ENCODE peak calls at places on chromosomes 13 and 19, in nine cellular contexts. One of them, this sample, is unnamed.

GRCh38 chr13:48038763-48039162 is 1.2 kb downstream of the NUDT15 start:
- DNase-seq in ovary: no peak
- DNase-seq in A549: no peak
- DNase-seq in uterus: no peak
- DNase-seq in adrenal gland: no peak
- DNase-seq in tibial nerve: no peak
- DNase-seq in stomach: no peak
- DNase-seq in breast epithelium: no peak
- DNase-seq in lower leg skin: no peak
- DNase-seq in this sample: no peak

GRCh38 chr19:17676295-17676694 is 11.9 kb downstream of the UNC13A start:
- DNase-seq in ovary: no peak
- DNase-seq in A549: no peak
- DNase-seq in uterus: no peak
- DNase-seq in adrenal gland: no peak
- DNase-seq in tibial nerve: no peak
- DNase-seq in stomach: no peak
- DNase-seq in breast epithelium: no peak
- DNase-seq in lower leg skin: no peak
- DNase-seq in this sample: no peak

GRCh38 chr19:17866312-17867012 is 5.3 kb upstream of the SLC5A5 start:
- DNase-seq in ovary: no peak
- DNase-seq in A549: no peak
- DNase-seq in uterus: no peak
- DNase-seq in adrenal gland: no peak
- DNase-seq in tibial nerve: no peak
- DNase-seq in stomach: no peak
- DNase-seq in breast epithelium: no peak
- DNase-seq in lower leg skin: no peak
- DNase-seq in this sample: no peak

GRCh38 chr19:10262771-10263170 is 8.1 kb upstream of the ICAM1 start:
- DNase-seq in ovary: no peak
- DNase-seq in A549: no peak
- DNase-seq in uterus: no peak
- DNase-seq in adrenal gland: no peak
- DNase-seq in tibial nerve: no peak
- DNase-seq in stomach: no peak
- DNase-seq in breast epithelium: no peak
- DNase-seq in lower leg skin: no peak
- DNase-seq in this sample: no peak

GRCh38 chr13:100520936-100521765 is 67.4 kb downstream of the GGACT start:
- DNase-seq in ovary: no peak
- DNase-seq in A549: no peak
- DNase-seq in uterus: no peak
- DNase-seq in adrenal gland: no peak
- DNase-seq in tibial nerve: no peak
- DNase-seq in stomach: no peak
- DNase-seq in breast epithelium: no peak
- DNase-seq in lower leg skin: no peak
- DNase-seq in this sample: no peak

GRCh38 chr13:52450012-52450792 is at the start of gene VPS36:
- DNase-seq in ovary: peak
- DNase-seq in A549: peak
- DNase-seq in uterus: peak
- DNase-seq in adrenal gland: peak
- DNase-seq in tibial nerve: peak
- DNase-seq in stomach: peak
- DNase-seq in breast epithelium: peak
- DNase-seq in lower leg skin: peak
- DNase-seq in this sample: peak

GRCh38 chr19:13044160-13044853 is 49.0 kb downstream of the NFIX start:
- DNase-seq in ovary: no peak
- DNase-seq in A549: no peak
- DNase-seq in uterus: no peak
- DNase-seq in adrenal gland: no peak
- DNase-seq in tibial nerve: no peak
- DNase-seq in stomach: no peak
- DNase-seq in breast epithelium: no peak
- DNase-seq in lower leg skin: no peak
- DNase-seq in this sample: no peak

GRCh38 chr13:36029171-36029570 is 102.0 kb downstream of the DCLK1 start:
- DNase-seq in ovary: no peak
- DNase-seq in A549: no peak
- DNase-seq in uterus: no peak
- DNase-seq in adrenal gland: no peak
- DNase-seq in tibial nerve: no peak
- DNase-seq in stomach: no peak
- DNase-seq in breast epithelium: no peak
- DNase-seq in lower leg skin: no peak
- DNase-seq in this sample: no peak

GRCh38 chr19:39409886-39410619 is 2.4 kb upstream of the PLEKHG2 start:
- DNase-seq in ovary: peak
- DNase-seq in A549: peak
- DNase-seq in uterus: peak
- DNase-seq in adrenal gland: peak
- DNase-seq in tibial nerve: peak
- DNase-seq in stomach: peak
- DNase-seq in breast epithelium: peak
- DNase-seq in lower leg skin: peak
- DNase-seq in this sample: peak

GRCh38 chr19:39410620-39411005 is 1.9 kb upstream of the PLEKHG2 start:
- DNase-seq in ovary: no peak
- DNase-seq in A549: peak
- DNase-seq in uterus: peak
- DNase-seq in adrenal gland: no peak
- DNase-seq in tibial nerve: no peak
- DNase-seq in stomach: no peak
- DNase-seq in breast epithelium: no peak
- DNase-seq in lower leg skin: no peak
- DNase-seq in this sample: no peak

GRCh38 chr19:39412100-39412866 is at the start of gene PLEKHG2:
- DNase-seq in ovary: peak
- DNase-seq in A549: peak
- DNase-seq in uterus: peak
- DNase-seq in adrenal gland: peak
- DNase-seq in tibial nerve: peak
- DNase-seq in stomach: peak
- DNase-seq in breast epithelium: peak
- DNase-seq in lower leg skin: peak
- DNase-seq in this sample: peak

GRCh38 chr19:39411832-39412099 is 703 bp upstream of the PLEKHG2 start:
- DNase-seq in ovary: peak
- DNase-seq in A549: peak
- DNase-seq in uterus: peak
- DNase-seq in adrenal gland: peak
- DNase-seq in tibial nerve: peak
- DNase-seq in stomach: peak
- DNase-seq in breast epithelium: peak
- DNase-seq in lower leg skin: peak
- DNase-seq in this sample: peak

GRCh38 chr19:39411006-39411831 is 1.2 kb upstream of the PLEKHG2 start:
- DNase-seq in ovary: no peak
- DNase-seq in A549: peak
- DNase-seq in uterus: peak
- DNase-seq in adrenal gland: peak
- DNase-seq in tibial nerve: peak
- DNase-seq in stomach: peak
- DNase-seq in breast epithelium: peak
- DNase-seq in lower leg skin: peak
- DNase-seq in this sample: peak
- TF ChIP-seq POLR2A in ovary: peak
- TF ChIP-seq POLR2A in A549: peak
- TF ChIP-seq POLR2A in uterus: peak
- TF ChIP-seq POLR2A in adrenal gland: peak
- TF ChIP-seq POLR2A in tibial nerve: no peak
- TF ChIP-seq POLR2A in stomach: peak
- TF ChIP-seq POLR2A in breast epithelium: peak
- TF ChIP-seq POLR2A in lower leg skin: no peak
- TF ChIP-seq POLR2A in this sample: no peak

DNA sequence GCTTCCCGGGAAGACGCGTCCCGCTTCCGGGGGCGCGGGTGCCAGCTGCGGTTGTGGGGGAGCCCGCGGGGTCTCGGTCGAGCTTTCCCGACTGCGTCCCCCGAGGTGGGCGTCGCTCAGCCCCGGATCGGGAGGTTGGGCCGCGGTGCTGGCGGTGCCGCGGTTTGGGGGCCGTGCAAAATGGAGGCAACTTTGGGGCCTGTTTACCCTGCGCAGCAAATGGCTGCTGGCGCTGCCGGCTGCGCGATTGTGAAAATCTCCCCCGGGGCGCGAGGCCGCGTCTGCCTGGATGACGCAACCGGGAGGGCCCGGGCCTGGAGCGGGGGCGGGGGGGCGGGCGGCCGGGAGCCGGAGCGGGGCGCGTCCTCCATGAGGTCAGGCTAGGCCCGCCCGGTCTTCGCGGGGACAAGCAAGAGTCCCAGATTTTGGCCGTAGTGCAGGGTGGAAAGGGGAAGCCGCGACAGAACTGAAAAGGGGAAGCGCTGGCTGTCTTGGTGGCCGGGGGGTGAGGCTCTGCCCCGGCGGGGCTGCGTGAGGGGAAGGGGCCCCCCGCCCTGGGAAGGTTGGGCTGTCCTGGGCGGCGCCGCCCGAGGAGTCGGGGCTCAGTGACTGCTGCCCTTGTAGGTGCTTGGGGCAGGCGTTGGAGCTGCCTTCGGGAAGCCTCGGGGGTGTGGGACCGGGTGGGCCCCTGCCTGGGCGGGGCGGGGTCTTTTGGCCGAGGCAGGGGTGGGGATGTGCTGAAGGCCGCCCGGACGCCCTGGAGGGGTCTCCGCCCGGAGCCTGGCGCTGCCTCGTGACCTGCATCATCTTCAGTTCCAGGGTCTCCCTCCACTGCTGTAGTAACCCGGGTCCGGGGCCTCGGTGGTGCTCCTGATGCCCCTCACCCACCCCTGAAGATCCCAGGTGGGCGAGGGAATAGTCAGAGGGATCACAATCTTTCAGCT is 11.1 kb downstream of the PEAK3 start:
- DNase-seq in ovary: peak
- DNase-seq in A549: peak
- DNase-seq in uterus: peak
- DNase-seq in adrenal gland: peak
- DNase-seq in tibial nerve: peak
- DNase-seq in stomach: peak
- DNase-seq in breast epithelium: peak
- DNase-seq in lower leg skin: peak
- DNase-seq in this sample: peak
- TF ChIP-seq POLR2A in ovary: peak
- TF ChIP-seq POLR2A in A549: no peak
- TF ChIP-seq POLR2A in uterus: peak
- TF ChIP-seq POLR2A in adrenal gland: peak
- TF ChIP-seq POLR2A in tibial nerve: peak
- TF ChIP-seq POLR2A in stomach: no peak
- TF ChIP-seq POLR2A in breast epithelium: no peak
- TF ChIP-seq POLR2A in lower leg skin: no peak
- TF ChIP-seq POLR2A in this sample: peak

GRCh38 chr13:27261376-27261775 is 9.3 kb upstream of the RASL11A start:
- DNase-seq in ovary: no peak
- DNase-seq in A549: no peak
- DNase-seq in uterus: no peak
- DNase-seq in adrenal gland: no peak
- DNase-seq in tibial nerve: no peak
- DNase-seq in stomach: no peak
- DNase-seq in breast epithelium: no peak
- DNase-seq in lower leg skin: no peak
- DNase-seq in this sample: no peak

GRCh38 chr13:27257648-27258253 is 6.4 kb downstream of the RPL21 start:
- DNase-seq in ovary: no peak
- DNase-seq in A549: no peak
- DNase-seq in uterus: no peak
- DNase-seq in adrenal gland: no peak
- DNase-seq in tibial nerve: no peak
- DNase-seq in stomach: no peak
- DNase-seq in breast epithelium: no peak
- DNase-seq in lower leg skin: no peak
- DNase-seq in this sample: no peak

GRCh38 chr13:27257233-27257568 is 5.8 kb downstream of the RPL21 start:
- DNase-seq in ovary: no peak
- DNase-seq in A549: no peak
- DNase-seq in uterus: no peak
- DNase-seq in adrenal gland: no peak
- DNase-seq in tibial nerve: no peak
- DNase-seq in stomach: no peak
- DNase-seq in breast epithelium: no peak
- DNase-seq in lower leg skin: no peak
- DNase-seq in this sample: no peak

GRCh38 chr13:27259831-27260230 is 8.5 kb downstream of the RPL21 start:
- DNase-seq in ovary: no peak
- DNase-seq in A549: no peak
- DNase-seq in uterus: no peak
- DNase-seq in adrenal gland: no peak
- DNase-seq in tibial nerve: no peak
- DNase-seq in stomach: no peak
- DNase-seq in breast epithelium: no peak
- DNase-seq in lower leg skin: no peak
- DNase-seq in this sample: no peak

GRCh38 chr13:27258637-27259377 is 7.4 kb downstream of the RPL21 start:
- DNase-seq in ovary: no peak
- DNase-seq in A549: no peak
- DNase-seq in uterus: no peak
- DNase-seq in adrenal gland: no peak
- DNase-seq in tibial nerve: no peak
- DNase-seq in stomach: no peak
- DNase-seq in breast epithelium: no peak
- DNase-seq in lower leg skin: no peak
- DNase-seq in this sample: no peak
- TF ChIP-seq POLR2A in ovary: no peak
- TF ChIP-seq POLR2A in A549: no peak
- TF ChIP-seq POLR2A in uterus: no peak
- TF ChIP-seq POLR2A in adrenal gland: no peak
- TF ChIP-seq POLR2A in tibial nerve: no peak
- TF ChIP-seq POLR2A in stomach: no peak
- TF ChIP-seq POLR2A in breast epithelium: no peak
- TF ChIP-seq POLR2A in lower leg skin: no peak
- TF ChIP-seq POLR2A in this sample: no peak

DNA sequence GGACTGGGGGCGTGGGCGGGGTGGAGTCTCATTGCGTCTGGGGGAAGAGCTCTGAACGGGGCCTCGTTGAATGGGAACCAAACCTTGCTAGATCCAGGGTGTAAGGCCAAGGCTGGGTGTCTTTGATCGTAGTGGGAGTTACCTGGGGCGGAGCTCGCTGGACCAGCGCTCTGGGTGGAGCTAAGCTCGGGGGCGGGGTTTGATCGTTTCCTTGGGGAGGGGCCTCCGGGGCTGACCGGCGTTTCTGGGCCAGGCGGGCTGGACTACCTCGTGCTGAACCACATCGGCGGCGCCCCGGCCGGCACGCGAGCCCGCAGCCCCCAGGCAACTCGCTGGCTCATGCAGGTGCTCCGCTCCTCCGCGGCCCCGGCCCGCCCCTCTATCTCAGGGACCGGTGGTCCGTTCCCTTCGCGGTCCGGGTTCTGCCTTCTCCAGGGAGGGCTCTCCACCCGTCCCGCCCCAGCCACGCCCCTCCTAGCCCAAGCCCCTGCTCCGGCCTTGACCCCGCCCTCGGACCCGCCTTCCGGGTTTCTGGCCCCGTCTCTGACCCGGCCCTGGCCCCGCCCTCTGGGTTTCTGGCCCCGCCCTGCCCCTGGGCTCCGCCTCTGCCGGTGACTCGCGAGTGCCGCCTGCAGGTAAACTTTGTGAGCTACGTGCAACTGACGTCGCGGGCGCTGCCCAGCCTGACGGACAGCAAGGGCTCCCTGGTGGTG is 3.3 kb upstream of the RPL36 start:
- DNase-seq in ovary: peak
- DNase-seq in A549: peak
- DNase-seq in uterus: peak
- DNase-seq in adrenal gland: peak
- DNase-seq in tibial nerve: peak
- DNase-seq in stomach: peak
- DNase-seq in breast epithelium: peak
- DNase-seq in lower leg skin: peak
- DNase-seq in this sample: peak
- TF ChIP-seq POLR2A in ovary: peak
- TF ChIP-seq POLR2A in A549: no peak
- TF ChIP-seq POLR2A in uterus: peak
- TF ChIP-seq POLR2A in adrenal gland: peak
- TF ChIP-seq POLR2A in tibial nerve: no peak
- TF ChIP-seq POLR2A in stomach: no peak
- TF ChIP-seq POLR2A in breast epithelium: no peak
- TF ChIP-seq POLR2A in lower leg skin: no peak
- TF ChIP-seq POLR2A in this sample: peak

This sample was measured in gastrocnemius medialis.